ENCODE peak calls at places on chromosomes 5 and 9, in ten cellular contexts. K is A549, M is breast epithelium, N is H1, V is upper lobe of right lung, R is HFF-Myc, F is ovary, E is HepG2, J is thoracic aorta, Q is tibial artery. T is an unnamed sample.

GRCh38 chr9:115012476-115012875 is 82.1 kb upstream of the TNFSF8 start:
- DNase-seq in K (no peak), M (no peak), N (no peak), V (no peak), R (no peak), F (no peak), E (no peak), J (no peak), Q (no peak), T (no peak)

GRCh38 chr9:125472926-125473701 is 211.5 kb downstream of the GAPVD1 start:
- DNase-seq in K (no peak), M (no peak), N (no peak), V (no peak), R (no peak), F (peak), E (peak), J (no peak), Q (no peak), T (no peak)

GRCh38 chr9:85223506-85224108 is 518.1 kb downstream of the AGTPBP1 start:
- DNase-seq in K (no peak), M (no peak), N (no peak), V (no peak), R (no peak), F (no peak), E (no peak), J (no peak), Q (no peak), T (no peak)

GRCh38 chr9:116646661-116647514 is 40.2 kb upstream of the TRIM32 start:
- DNase-seq in K (peak), M (no peak), N (no peak), V (no peak), R (no peak), F (no peak), E (peak), J (no peak), Q (no peak), T (no peak)

GRCh38 chr5:36657563-36657995 is 51.2 kb downstream of the SLC1A3 start:
- DNase-seq in K (peak), M (peak), N (no peak), V (no peak), R (peak), F (peak), E (peak), J (peak), Q (peak), T (peak)

GRCh38 chr5:127796207-127796606 is 93.0 kb downstream of the CCDC192 start:
- DNase-seq in K (no peak), M (no peak), N (no peak), V (no peak), R (no peak), F (no peak), E (no peak), J (no peak), Q (no peak), T (no peak)

GRCh38 chr9:99606955-99607354 is 214.7 kb upstream of the NR4A3 start:
- DNase-seq in K (no peak), M (no peak), N (no peak), V (no peak), R (no peak), F (no peak), E (no peak), J (no peak), Q (no peak), T (no peak)

GRCh38 chr9:137691648-137692357 is 73.0 kb downstream of the EHMT1 start:
- DNase-seq in K (no peak), M (no peak), N (no peak), V (peak), R (no peak), F (no peak), E (no peak), J (no peak), Q (no peak), T (no peak)

GRCh38 chr9:130681769-130682489 is 11.7 kb upstream of the EXOSC2 start:
- DNase-seq in K (peak), M (no peak), N (peak), V (no peak), R (no peak), F (peak), E (no peak), J (no peak), Q (no peak), T (no peak)

GRCh38 chr5:155772009-155772662 is 554.8 kb upstream of the SGCD start:
- DNase-seq in K (no peak), M (no peak), N (no peak), V (no peak), R (no peak), F (no peak), E (no peak), J (no peak), Q (no peak), T (no peak)

GRCh38 chr9:116447914-116448313 is 239.2 kb upstream of the TRIM32 start:
- DNase-seq in K (no peak), M (no peak), N (no peak), V (no peak), R (no peak), F (no peak), E (no peak), J (no peak), Q (no peak), T (no peak)

GRCh38 chr5:121596882-121597281 is 254.8 kb upstream of the FTMT start:
- DNase-seq in K (no peak), M (no peak), N (no peak), V (no peak), R (no peak), F (no peak), E (no peak), J (no peak), Q (no peak), T (no peak)

GRCh38 chr5:54159153-54159836 is 151.1 kb downstream of the ARL15 start:
- DNase-seq in K (peak), M (no peak), N (no peak), V (no peak), R (no peak), F (no peak), E (peak), J (no peak), Q (no peak), T (no peak)

GRCh38 chr5:169003721-169004481 is 297.0 kb downstream of the SLIT3 start:
- DNase-seq in K (peak), M (no peak), N (no peak), V (no peak), R (no peak), F (peak), E (no peak), J (no peak), Q (peak), T (no peak)

GRCh38 chr9:91943876-91944470 is 6.1 kb downstream of the ROR2 start:
- DNase-seq in K (no peak), M (no peak), N (no peak), V (no peak), R (no peak), F (no peak), E (no peak), J (no peak), Q (no peak), T (no peak)

GRCh38 chr9:18746631-18747030 is 272.7 kb downstream of the ADAMTSL1 start:
- DNase-seq in K (no peak), M (no peak), N (no peak), V (no peak), R (no peak), F (no peak), E (no peak), J (no peak), Q (no peak), T (no peak)

GRCh38 chr5:157559301-157559700 is 16.3 kb downstream of the ADAM19 start:
- DNase-seq in K (peak), M (no peak), N (no peak), V (no peak), R (peak), F (no peak), E (no peak), J (no peak), Q (no peak), T (peak)

GRCh38 chr9:98709968-98710965 is 1.5 kb upstream of the GABBR2 start:
- DNase-seq in K (peak), M (no peak), N (no peak), V (no peak), R (peak), F (no peak), E (no peak), J (no peak), Q (no peak), T (no peak)

GRCh38 chr9:113155911-113156559 is 5.2 kb downstream of the SLC31A2 start:
- DNase-seq in K (no peak), M (no peak), N (no peak), V (no peak), R (no peak), F (no peak), E (no peak), J (no peak), Q (no peak), T (no peak)

GRCh38 chr9:33506626-33507370 is 17.3 kb upstream of the ANKRD18B start:
- DNase-seq in K (peak), M (no peak), N (no peak), V (no peak), R (peak), F (no peak), E (peak), J (no peak), Q (no peak), T (no peak)

GRCh38 chr9:119278138-119278537 is 91.1 kb downstream of the BRINP1 start:
- DNase-seq in K (no peak), M (no peak), N (no peak), V (no peak), R (no peak), F (no peak), E (no peak), J (no peak), Q (no peak), T (no peak)

GRCh38 chr9:136619742-136620440 is 42.8 kb upstream of the EGFL7 start:
- DNase-seq in K (no peak), M (peak), N (peak), V (peak), R (no peak), F (no peak), E (peak), J (no peak), Q (peak), T (peak)

GRCh38 chr5:177309351-177310191 is 2.1 kb downstream of the MXD3 start:
- DNase-seq in K (peak), M (no peak), N (peak), V (peak), R (peak), F (no peak), E (peak), J (no peak), Q (peak), T (no peak)

GRCh38 chr9:128009639-128010038 is 28.9 kb upstream of the EEIG1 start:
- DNase-seq in K (no peak), M (no peak), N (no peak), V (no peak), R (no peak), F (no peak), E (peak), J (no peak), Q (no peak), T (no peak)

GRCh38 chr9:110801426-110801825 is 132.8 kb downstream of the MUSK start:
- DNase-seq in K (no peak), M (no peak), N (no peak), V (no peak), R (no peak), F (no peak), E (no peak), J (no peak), Q (no peak), T (no peak)

GRCh38 chr9:13149454-13149853 is 130.0 kb downstream of the MPDZ start:
- DNase-seq in K (no peak), M (no peak), N (no peak), V (no peak), R (no peak), F (no peak), E (no peak), J (no peak), Q (no peak), T (no peak)

GRCh38 chr9:22446950-22447606 is 454 bp downstream of the DMRTA1 start:
- DNase-seq in K (peak), M (no peak), N (peak), V (peak), R (no peak), F (peak), E (no peak), J (no peak), Q (peak), T (no peak)

GRCh38 chr5:149544199-149544472 is 7.1 kb downstream of the CSNK1A1 start:
- DNase-seq in K (no peak), M (no peak), N (no peak), V (no peak), R (no peak), F (no peak), E (no peak), J (no peak), Q (no peak), T (no peak)

GRCh38 chr5:120615967-120616645 is 152.0 kb downstream of the PRR16 start:
- DNase-seq in K (peak), M (no peak), N (no peak), V (no peak), R (no peak), F (no peak), E (no peak), J (no peak), Q (no peak), T (no peak)

GRCh38 chr5:176574297-176574591 is 25.1 kb downstream of the CDHR2 start:
- DNase-seq in K (no peak), M (no peak), N (no peak), V (no peak), R (no peak), F (no peak), E (no peak), J (no peak), Q (no peak), T (no peak)

GRCh38 chr9:117622347-117622746 is 81.9 kb upstream of the TLR4 start:
- DNase-seq in K (no peak), M (no peak), N (no peak), V (no peak), R (no peak), F (no peak), E (no peak), J (no peak), Q (no peak), T (no peak)

GRCh38 chr5:116442095-116442534 is 132.5 kb downstream of the SEMA6A start:
- DNase-seq in K (no peak), M (peak), N (no peak), V (no peak), R (no peak), F (no peak), E (no peak), J (no peak), Q (no peak), T (no peak)

GRCh38 chr5:77171141-77171910 is 39.2 kb upstream of the PDE8B start:
- DNase-seq in K (no peak), M (no peak), N (no peak), V (no peak), R (no peak), F (no peak), E (no peak), J (no peak), Q (no peak), T (no peak)

GRCh38 chr9:105359899-105360298 is 87.9 kb upstream of the FSD1L start:
- DNase-seq in K (no peak), M (no peak), N (no peak), V (no peak), R (no peak), F (no peak), E (no peak), J (no peak), Q (no peak), T (no peak)

GRCh38 chr5:170108266-170108785 is 2.6 kb downstream of the FOXI1 start:
- DNase-seq in K (no peak), M (no peak), N (peak), V (no peak), R (no peak), F (no peak), E (no peak), J (no peak), Q (no peak), T (peak)

GRCh38 chr9:99134893-99135341 is 30.0 kb downstream of the TGFBR1 start:
- DNase-seq in K (no peak), M (no peak), N (no peak), V (no peak), R (no peak), F (no peak), E (no peak), J (no peak), Q (no peak), T (no peak)

GRCh38 chr5:97842687-97843086 is 659.6 kb upstream of the RIOK2 start:
- DNase-seq in K (no peak), M (no peak), N (no peak), V (no peak), R (no peak), F (no peak), E (no peak), J (no peak), Q (no peak), T (no peak)

GRCh38 chr9:110050925-110051355 is 157.0 kb downstream of the C9orf152 start:
- DNase-seq in K (peak), M (peak), N (no peak), V (no peak), R (no peak), F (no peak), E (no peak), J (no peak), Q (peak), T (peak)

GRCh38 chr5:28374492-28374934 is 1336.1 kb upstream of the CDH9 start:
- DNase-seq in K (peak), M (no peak), N (no peak), V (peak), R (no peak), F (no peak), E (no peak), J (no peak), Q (no peak), T (no peak)

DNA sequence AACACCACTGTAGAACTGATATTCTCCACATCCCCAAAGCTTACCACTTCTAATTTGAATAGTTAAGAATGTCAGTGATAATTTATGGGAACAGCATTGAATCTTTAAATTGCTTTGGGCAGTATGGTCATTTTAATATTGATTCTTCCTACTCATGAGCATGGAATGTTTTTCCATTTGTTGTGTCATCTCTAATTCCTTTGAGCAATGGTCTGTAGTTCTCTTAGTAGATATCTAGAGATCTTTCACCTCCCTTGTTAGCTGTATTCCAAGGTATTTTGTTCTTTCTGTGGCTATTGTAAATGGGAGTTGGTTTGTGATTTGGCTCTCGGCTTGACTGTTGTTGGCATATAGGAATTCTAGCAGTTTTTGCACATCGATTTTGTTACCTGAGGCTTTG is 1341.8 kb upstream of the CDH9 start:
- DNase-seq in K (no peak), M (no peak), N (no peak), V (no peak), R (no peak), F (no peak), E (no peak), J (no peak), Q (no peak), T (no peak)
- TF ChIP-seq CTCF in K (no peak), M (no peak), N (no peak), V (no peak), R (no peak), F (no peak), E (no peak), J (no peak), Q (no peak), T (no peak)

GRCh38 chr9:129550199-129550839 is 70.6 kb downstream of the C9orf50 start:
- DNase-seq in K (peak), M (peak), N (peak), V (peak), R (no peak), F (peak), E (no peak), J (no peak), Q (peak), T (no peak)
- H3K4me3 ChIP-seq in K (peak), M (peak), N (peak), V (peak), R (peak), F (peak), E (no peak), J (peak), Q (peak), T (peak)

DNA sequence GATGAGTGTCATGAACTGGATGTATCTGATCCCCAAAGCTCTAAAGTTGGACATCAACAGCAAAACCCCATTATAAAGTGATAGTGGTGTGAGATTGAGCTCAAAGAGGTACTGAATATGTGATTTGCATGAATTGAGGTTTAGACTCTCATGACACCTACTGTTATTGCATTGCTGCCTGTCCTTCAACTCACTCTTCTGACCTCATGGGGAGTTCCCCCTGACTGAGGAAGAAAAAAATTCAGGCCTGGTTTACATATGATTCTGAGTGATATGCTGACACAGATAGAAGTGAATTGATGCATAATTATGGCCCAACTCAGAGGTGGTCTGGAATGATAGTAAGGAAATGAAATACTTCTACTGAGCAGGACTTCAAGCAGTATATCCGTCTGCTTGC is 76.2 kb upstream of the CHD1 start:
- DNase-seq in K (no peak), M (no peak), N (no peak), V (no peak), R (no peak), F (no peak), E (no peak), J (no peak), Q (no peak), T (no peak)
- TF ChIP-seq CTCF in K (no peak), M (no peak), N (no peak), V (no peak), R (no peak), F (no peak), E (no peak), J (no peak), Q (no peak), T (no peak)

GRCh38 chr9:79812507-79813261 is 240.9 kb downstream of the TLE4 start:
- DNase-seq in K (no peak), M (no peak), N (no peak), V (no peak), R (no peak), F (no peak), E (no peak), J (no peak), Q (no peak), T (no peak)
- H3K4me3 ChIP-seq in K (no peak), M (peak), N (no peak), V (peak), R (no peak), F (no peak), E (no peak), J (peak), Q (no peak), T (peak)

DNA sequence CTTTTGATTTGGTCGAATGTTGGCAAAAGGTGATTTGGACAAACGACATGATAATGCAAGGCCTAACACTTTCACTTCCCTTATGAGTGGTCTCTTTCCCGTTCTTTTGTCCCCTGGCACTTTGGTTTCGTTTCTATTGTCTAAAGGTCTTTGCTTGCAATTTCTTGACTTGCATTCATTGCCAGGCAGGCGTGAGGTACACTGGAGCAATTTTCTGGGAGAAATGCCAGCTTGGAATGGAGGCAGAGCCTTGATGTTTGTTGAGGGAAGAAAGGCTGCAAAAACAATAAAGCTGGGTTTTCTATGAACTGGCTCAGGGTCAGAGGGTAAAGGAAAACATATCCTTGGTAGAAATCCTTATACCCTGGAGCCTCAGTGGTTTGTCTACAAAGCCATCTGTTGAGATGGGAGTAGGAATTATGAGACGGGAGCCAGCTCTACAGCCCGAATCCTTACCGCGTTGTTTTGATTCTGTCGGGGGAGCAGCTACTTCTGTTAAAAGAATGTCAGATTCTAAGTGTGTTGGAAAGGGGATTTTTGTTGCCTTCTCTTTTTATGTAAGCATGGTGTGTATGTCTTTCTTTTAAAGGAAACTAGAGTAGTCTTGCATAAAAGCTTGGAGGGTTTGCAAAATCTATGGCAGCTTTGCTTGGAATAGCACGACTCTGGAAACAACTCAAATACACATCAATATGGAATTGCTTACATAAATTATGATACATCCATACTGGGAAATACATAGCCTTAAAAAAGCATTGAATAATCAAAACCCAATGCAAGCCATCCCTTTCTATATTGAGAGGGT is 158.9 kb downstream of the RMI1 start:
- DNase-seq in K (peak), M (peak), N (no peak), V (no peak), R (peak), F (peak), E (no peak), J (no peak), Q (no peak), T (no peak)
- TF ChIP-seq CTCF in K (no peak), M (no peak), N (no peak), V (no peak), R (no peak), F (no peak), E (no peak), J (no peak), Q (no peak), T (no peak)

T was measured in ascending aorta.